ENCODE peak calls at places on chromosomes 11 and 22, in nine cellular contexts. F is stomach; G is HEK293T; A is fibroblast of the aortic adventitia; N is neural crest cell; Y is left colon; M is stimulated activated CD4-positive, alpha-beta T cell treated with anti-CD3 and anti-CD28 coated beads, Interleukin-4, amount 100 ng/mL, for 48 hours; V is activated CD4-positive, CD25-positive, alpha-beta regulatory T cell treated with anti-CD3 and anti-CD28 coated beads, Interleukin-2, amount 50 U/mL, for 72 hours; O is choroid plexus epithelial cell. J is an unnamed sample.
A peak's percentile ranks its signal among the peaks of the same experiment; 100 is the strongest.

GRCh38 chr11:27861706-27862430 is 161.6 kb upstream of the BDNF start:
- DNase-seq in F (no peak), G (no peak), A (peak; percentile 92), N (no peak), Y (no peak), M (no peak), V (no peak), O (peak; percentile 88), J (no peak)

GRCh38 chr11:94740083-94740974 is 27.8 kb upstream of the AMOTL1 start:
- DNase-seq in F (no peak), G (peak; percentile 26), A (no peak), N (peak; percentile 54), Y (peak; percentile 45), M (peak; percentile 0), V (no peak), O (peak; percentile 17), J (peak; percentile 81)

GRCh38 chr11:16982256-16982671 is 31.9 kb downstream of the PLEKHA7 start:
- DNase-seq in F (peak; percentile 53), G (no peak), A (no peak), N (peak; percentile 8), Y (no peak), M (no peak), V (no peak), O (no peak), J (no peak)

GRCh38 chr22:28448625-28449024 is 231.0 kb downstream of the TTC28 start:
- DNase-seq in F (no peak), G (no peak), A (no peak), N (no peak), Y (no peak), M (no peak), V (no peak), O (no peak), J (no peak)

GRCh38 chr11:43393765-43394355 is 35.1 kb downstream of the TTC17 start:
- DNase-seq in F (peak; percentile 75), G (no peak), A (peak; percentile 86), N (no peak), Y (no peak), M (no peak), V (no peak), O (peak; percentile 63), J (no peak)

GRCh38 chr11:81420668-81421550 is 1312.8 kb downstream of the FAM181B start:
- DNase-seq in F (no peak), G (no peak), A (no peak), N (no peak), Y (no peak), M (no peak), V (no peak), O (no peak), J (no peak)

GRCh38 chr11:99925968-99926367 is 761.1 kb upstream of the ARHGAP42 start:
- DNase-seq in F (no peak), G (no peak), A (no peak), N (no peak), Y (no peak), M (no peak), V (no peak), O (no peak), J (no peak)

GRCh38 chr11:16923987-16924386 is 90.2 kb downstream of the PLEKHA7 start:
- DNase-seq in F (peak; percentile 42), G (no peak), A (no peak), N (no peak), Y (peak; percentile 83), M (no peak), V (no peak), O (no peak), J (no peak)

GRCh38 chr22:17998913-17999312 is 25.4 kb downstream of the MICAL3 start:
- DNase-seq in F (no peak), G (no peak), A (no peak), N (no peak), Y (no peak), M (no peak), V (no peak), O (no peak), J (no peak)

GRCh38 chr11:63845305-63845704 is 6.4 kb downstream of the MARK2 start:
- DNase-seq in F (no peak), G (no peak), A (peak; percentile 64), N (no peak), Y (no peak), M (no peak), V (no peak), O (peak; percentile 87), J (no peak)

GRCh38 chr22:38413085-38414008 is 41.7 kb downstream of the KCNJ4 start:
- DNase-seq in F (peak; percentile 41), G (no peak), A (no peak), N (no peak), Y (peak; percentile 34), M (no peak), V (no peak), O (no peak), J (peak; percentile 38)

GRCh38 chr11:86816251-86816726 is 15.9 kb downstream of the PRSS23 start:
- DNase-seq in F (no peak), G (no peak), A (peak; percentile 36), N (no peak), Y (no peak), M (no peak), V (no peak), O (peak; percentile 47), J (no peak)

GRCh38 chr11:119130662-119131061 is 9.3 kb downstream of the HINFP start:
- DNase-seq in F (no peak), G (no peak), A (no peak), N (no peak), Y (no peak), M (no peak), V (no peak), O (peak; percentile 41), J (no peak)

GRCh38 chr11:65041206-65042035 is at the start of gene SAC3D1:
- DNase-seq in F (peak; percentile 67), G (peak; percentile 63), A (peak; percentile 34), N (no peak), Y (peak; percentile 56), M (peak; percentile 58), V (peak; percentile 75), O (no peak), J (peak; percentile 72)

GRCh38 chr22:21926728-21927127 is 25.9 kb downstream of the PPM1F start:
- DNase-seq in F (no peak), G (no peak), A (no peak), N (no peak), Y (no peak), M (no peak), V (no peak), O (no peak), J (peak; percentile 40)

GRCh38 chr22:32469799-32470212 is 4.8 kb upstream of the FBXO7 start:
- DNase-seq in F (no peak), G (no peak), A (peak; percentile 59), N (no peak), Y (no peak), M (no peak), V (no peak), O (peak; percentile 81), J (no peak)

GRCh38 chr11:1232328-1233321 is 9.8 kb downstream of the MUC5B start:
- DNase-seq in F (no peak), G (no peak), A (no peak), N (no peak), Y (peak; percentile 27), M (no peak), V (peak; percentile 26), O (no peak), J (no peak)

GRCh38 chr22:19480789-19481188 is 1.1 kb downstream of the CDC45 start:
- DNase-seq in F (no peak), G (no peak), A (no peak), N (no peak), Y (no peak), M (no peak), V (no peak), O (no peak), J (no peak)

GRCh38 chr22:45717787-45718186 is 46.2 kb downstream of the ATXN10 start:
- DNase-seq in F (no peak), G (no peak), A (peak; percentile 27), N (no peak), Y (no peak), M (no peak), V (no peak), O (peak; percentile 61), J (no peak)

GRCh38 chr11:72831521-72832300 is 17.5 kb downstream of the ATG16L2 start:
- DNase-seq in F (peak; percentile 85), G (peak; percentile 69), A (peak; percentile 76), N (peak; percentile 82), Y (peak; percentile 72), M (peak; percentile 48), V (no peak), O (peak; percentile 84), J (peak; percentile 79)

GRCh38 chr11:58905716-58906547 is 33.4 kb upstream of the GLYATL1 start:
- DNase-seq in F (peak; percentile 50), G (no peak), A (peak; percentile 94), N (peak; percentile 64), Y (peak; percentile 44), M (no peak), V (no peak), O (peak; percentile 88), J (no peak)

GRCh38 chr22:39041908-39042307 is 1.2 kb downstream of the APOBEC3F start:
- DNase-seq in F (no peak), G (no peak), A (no peak), N (no peak), Y (no peak), M (no peak), V (no peak), O (no peak), J (no peak)

GRCh38 chr11:58525037-58525614 is 17.2 kb upstream of the OR5B21 start:
- DNase-seq in F (no peak), G (no peak), A (no peak), N (no peak), Y (no peak), M (no peak), V (no peak), O (no peak), J (no peak)

GRCh38 chr11:64592234-64592615 is 1.2 kb downstream of the SLC22A12 start:
- DNase-seq in F (no peak), G (no peak), A (no peak), N (no peak), Y (no peak), M (no peak), V (no peak), O (no peak), J (no peak)

GRCh38 chr11:33835143-33835878 is 56.6 kb downstream of the LMO2 start:
- DNase-seq in F (no peak), G (no peak), A (peak; percentile 76), N (no peak), Y (no peak), M (no peak), V (no peak), O (peak; percentile 71), J (no peak)

GRCh38 chr11:45028921-45029680 is 78.4 kb upstream of the TP53I11 start:
- DNase-seq in F (no peak), G (no peak), A (no peak), N (no peak), Y (no peak), M (no peak), V (no peak), O (no peak), J (no peak)

GRCh38 chr11:18245396-18245795 is 3.1 kb downstream of the SAA2 start:
- DNase-seq in F (no peak), G (no peak), A (peak; percentile 10), N (no peak), Y (no peak), M (no peak), V (no peak), O (no peak), J (no peak)

GRCh38 chr11:44611687-44612437 is 46.4 kb downstream of the CD82 start:
- DNase-seq in F (no peak), G (no peak), A (no peak), N (no peak), Y (no peak), M (no peak), V (peak; percentile 45), O (no peak), J (no peak)

GRCh38 chr11:1112351-1113191 is 37.9 kb downstream of the MUC2 start:
- DNase-seq in F (no peak), G (peak; percentile 58), A (no peak), N (no peak), Y (peak; percentile 42), M (no peak), V (no peak), O (no peak), J (peak; percentile 38)

GRCh38 chr11:58600510-58600909 is 21.6 kb downstream of the ZFP91 start:
- DNase-seq in F (no peak), G (no peak), A (no peak), N (no peak), Y (no peak), M (no peak), V (no peak), O (no peak), J (no peak)

GRCh38 chr11:88507771-88508557 is 170.4 kb upstream of the CTSC start:
- DNase-seq in F (no peak), G (no peak), A (no peak), N (no peak), Y (no peak), M (no peak), V (no peak), O (no peak), J (no peak)